ENCODE peak calls at places on chromosomes 12 and 14, in six cellular contexts. D is Right ventricle myocardium superior, T is A172, Z is cerebellum, W is AG20443, A is GM13977. U is an unnamed sample.

GRCh38 chr12:9787340-9787737 is 26.6 kb upstream of the CD69 start:
- DNase-seq in W (peak), D (no peak), Z (no peak), A (no peak), T (no peak), U (no peak)

GRCh38 chr14:101374373-101375338 is 186.6 kb upstream of the DIO3 start:
- DNase-seq in T (no peak), D (peak), Z (no peak), A (peak), W (peak), U (no peak)

GRCh38 chr14:66379116-66379515 is 107.1 kb upstream of the CCDC196 start:
- DNase-seq in W (no peak), D (peak), Z (no peak), T (no peak), A (no peak), U (no peak)

GRCh38 chr12:42482086-42482819 is 107.3 kb downstream of the PRICKLE1 start:
- DNase-seq in Z (no peak), T (peak), W (no peak), A (no peak), D (peak), U (no peak)

GRCh38 chr12:118611295-118611694 is 234.9 kb downstream of the SUDS3 start:
- DNase-seq in W (no peak), A (no peak), T (no peak), D (no peak), Z (no peak), U (no peak)

GRCh38 chr12:51900323-51900889 is 6.9 kb upstream of the ACVRL1 start:
- DNase-seq in W (no peak), A (no peak), Z (no peak), T (no peak), D (no peak), U (peak)

GRCh38 chr12:6423267-6424007 is 21.3 kb upstream of the CD27 start:
- DNase-seq in T (peak), Z (peak), W (peak), A (peak), D (peak), U (peak)

GRCh38 chr12:18676112-18676511 is 61.7 kb downstream of the PLCZ1 start:
- DNase-seq in W (no peak), Z (no peak), A (no peak), D (no peak), T (no peak), U (no peak)

GRCh38 chr14:81275995-81276698 is 55.4 kb upstream of the GTF2A1 start:
- DNase-seq in T (no peak), Z (no peak), A (peak), D (no peak), W (no peak), U (no peak)

GRCh38 chr14:84036863-84037262 is 1493.1 kb upstream of the FLRT2 start:
- DNase-seq in W (peak), A (no peak), Z (no peak), T (peak), D (no peak), U (no peak)

GRCh38 chr12:25957898-25958253 is 606 bp upstream of the RASSF8 start:
- DNase-seq in A (no peak), W (peak), D (no peak), Z (no peak), T (peak), U (no peak)

GRCh38 chr12:132481345-132481744 is 8.6 kb upstream of the FBRSL1 start:
- DNase-seq in D (peak), W (no peak), A (no peak), T (no peak), Z (no peak), U (no peak)

GRCh38 chr14:90820958-90821357 is 4.7 kb upstream of the TTC7B start:
- DNase-seq in Z (peak), W (peak), A (peak), D (no peak), T (peak), U (no peak)

GRCh38 chr12:85626031-85626781 is 210.0 kb downstream of the RASSF9 start:
- DNase-seq in T (peak), A (no peak), D (no peak), W (peak), Z (no peak), U (no peak)

GRCh38 chr12:49987620-49988303 is 15.0 kb downstream of the AQP6 start:
- DNase-seq in D (no peak), Z (no peak), T (no peak), A (no peak), W (no peak), U (no peak)

GRCh38 chr12:108241961-108242360 is 97.2 kb downstream of the CMKLR1 start:
- DNase-seq in T (peak), Z (no peak), D (no peak), W (no peak), A (no peak), U (no peak)

GRCh38 chr14:20757963-20758362 is 10.2 kb upstream of the EDDM3B start:
- DNase-seq in W (no peak), A (peak), Z (no peak), D (no peak), T (no peak), U (peak)

GRCh38 chr14:91244501-91244901 is at the start of gene GPR68:
- DNase-seq in Z (peak), D (peak), W (peak), A (no peak), T (peak), U (peak)

GRCh38 chr14:60315181-60315580 is 66.2 kb downstream of the PPM1A start:
- DNase-seq in Z (no peak), T (no peak), D (no peak), A (no peak), W (no peak), U (no peak)

GRCh38 chr14:21711360-21711961 is 37.8 kb upstream of the OR4E1 start:
- DNase-seq in T (peak), D (no peak), Z (peak), A (peak), W (peak), U (peak)

GRCh38 chr12:19316420-19316819 is 122.9 kb upstream of the AEBP2 start:
- DNase-seq in D (no peak), A (no peak), Z (no peak), T (no peak), W (peak), U (no peak)

GRCh38 chr14:49999826-50000214 is 106.9 kb downstream of the ARF6 start:
- DNase-seq in T (no peak), A (no peak), D (no peak), W (no peak), Z (no peak), U (no peak)

GRCh38 chr14:67514650-67515385 is 18.3 kb upstream of the PLEKHH1 start:
- DNase-seq in W (peak), T (peak), Z (peak), D (peak), A (peak), U (peak)

GRCh38 chr12:62466018-62466595 is 519 bp upstream of the MON2 start:
- DNase-seq in D (peak), A (peak), W (peak), T (peak), Z (peak), U (peak)

GRCh38 chr12:52314511-52314910 is 6.7 kb downstream of the KRT83 start:
- DNase-seq in W (no peak), T (no peak), Z (no peak), A (no peak), D (no peak), U (no peak)

GRCh38 chr14:75831455-75831854 is 150.3 kb downstream of the TGFB3 start:
- DNase-seq in D (peak), W (peak), Z (no peak), T (no peak), A (no peak), U (peak)

U was measured in colonic mucosa.